ENCODE peak calls at places on chromosomes 4 and X, in nine cellular contexts. G is GM23248; Q is heart left ventricle; B is CD8-positive, alpha-beta T cell; X is upper lobe of right lung; E is SK-N-SH; P is CD8-positive, alpha-beta memory T cell; V is PC-9; W is right lobe of liver. S is an unnamed sample. For H3K36me3, the result is how much of the 10 kb centered on the place peaks cover.

GRCh38 chr4:88794952-88795351 is 97.3 kb upstream of the NAP1L5 start:
- DNase-seq in G (no peak), Q (no peak), B (no peak), X (no peak), E (no peak), P (no peak), V (no peak), W (no peak), S (no peak)

GRCh38 chr4:71293705-71294104 is 45.1 kb upstream of the SLC4A4 start:
- DNase-seq in G (peak), Q (no peak), B (no peak), X (no peak), E (no peak), P (no peak), V (no peak), W (no peak), S (no peak)

GRCh38 chr4:121656269-121656641 is 40.5 kb downstream of the ANXA5 start:
- DNase-seq in G (peak), Q (no peak), B (no peak), X (no peak), E (peak), P (no peak), V (no peak), W (no peak), S (peak)

GRCh38 chrX:72018277-72019112 is 107.8 kb downstream of the NHSL2 start:
- DNase-seq in G (peak), Q (peak), B (peak), X (peak), E (peak), P (peak), V (peak), W (peak), S (peak)

GRCh38 chr4:179415016-179415841 is 1973.0 kb upstream of the AGA start:
- DNase-seq in G (no peak), Q (no peak), B (no peak), X (no peak), E (no peak), P (no peak), V (no peak), W (no peak), S (no peak)

GRCh38 chr4:7777017-7777710 is 162.5 kb downstream of the AFAP1 start:
- DNase-seq in G (no peak), Q (no peak), B (no peak), X (peak), E (no peak), P (no peak), V (peak), W (peak), S (no peak)

GRCh38 chr4:6509587-6509986 is 37.2 kb upstream of the PPP2R2C start:
- DNase-seq in G (no peak), Q (no peak), B (peak), X (peak), E (no peak), P (no peak), V (peak), W (no peak), S (no peak)

GRCh38 chr4:15234101-15234500 is 193.7 kb upstream of the C1QTNF7 start:
- DNase-seq in G (peak), Q (no peak), B (no peak), X (no peak), E (no peak), P (no peak), V (no peak), W (no peak), S (no peak)

GRCh38 chrX:154411981-154412340 is 622 bp downstream of the TAFAZZIN start:
- DNase-seq in G (peak), Q (peak), B (peak), X (peak), E (peak), P (no peak), V (no peak), W (peak), S (peak)

GRCh38 chrX:43552166-43552565 is 103.9 kb upstream of the MAOA start:
- DNase-seq in G (no peak), Q (no peak), B (no peak), X (no peak), E (no peak), P (no peak), V (peak), W (no peak), S (no peak)

GRCh38 chr4:159292137-159292896 is 189.4 kb downstream of the RAPGEF2 start:
- DNase-seq in G (no peak), Q (no peak), B (no peak), X (no peak), E (no peak), P (no peak), V (no peak), W (no peak), S (no peak)

GRCh38 chr4:7787681-7788141 is 151.9 kb downstream of the AFAP1 start:
- DNase-seq in G (no peak), Q (no peak), B (no peak), X (no peak), E (no peak), P (no peak), V (peak), W (peak), S (no peak)

GRCh38 chrX:109537324-109537665 is 651 bp downstream of the NXT2 start:
- DNase-seq in G (peak), Q (no peak), B (no peak), X (peak), E (no peak), P (no peak), V (peak), W (no peak), S (no peak)

GRCh38 chr4:163048447-163048846 is 118.2 kb downstream of the NAF1 start:
- DNase-seq in G (peak), Q (no peak), B (no peak), X (no peak), E (peak), P (no peak), V (no peak), W (no peak), S (no peak)

GRCh38 chrX:147950352-147950751 is 30.8 kb upstream of the FMR1NB start:
- DNase-seq in G (no peak), Q (no peak), B (no peak), X (no peak), E (no peak), P (no peak), V (no peak), W (no peak), S (no peak)

GRCh38 chr4:108830509-108831244 is 67.8 kb upstream of the ETNPPL start:
- DNase-seq in G (peak), Q (no peak), B (no peak), X (peak), E (no peak), P (no peak), V (no peak), W (no peak), S (peak)

GRCh38 chr4:139553751-139554670 is 2.0 kb downstream of the SETD7 start:
- DNase-seq in G (peak), Q (no peak), B (no peak), X (no peak), E (no peak), P (no peak), V (no peak), W (no peak), S (no peak)
- H3K27ac ChIP-seq in G (peak), Q (peak), B (no peak), X (peak), E (peak), P (no peak), V (peak), W (peak), S (peak)

GRCh38 chrX:2828404-2829065 is at the start of gene GYG2:
- DNase-seq in G (peak), Q (no peak), B (peak), X (no peak), E (peak), P (no peak), V (no peak), W (peak), S (no peak)

GRCh38 chrX:2824886-2825285 is 3.8 kb upstream of the GYG2 start:
- DNase-seq in G (no peak), Q (no peak), B (no peak), X (no peak), E (no peak), P (no peak), V (no peak), W (no peak), S (no peak)

GRCh38 chrX:2831471-2832228 is 2.9 kb downstream of the GYG2 start:
- DNase-seq in G (no peak), Q (no peak), B (no peak), X (no peak), E (no peak), P (no peak), V (no peak), W (no peak), S (no peak)

GRCh38 chrX:2829066-2829430 is 318 bp downstream of the GYG2 start:
- DNase-seq in G (no peak), Q (no peak), B (peak), X (no peak), E (peak), P (no peak), V (no peak), W (no peak), S (no peak)

DNA sequence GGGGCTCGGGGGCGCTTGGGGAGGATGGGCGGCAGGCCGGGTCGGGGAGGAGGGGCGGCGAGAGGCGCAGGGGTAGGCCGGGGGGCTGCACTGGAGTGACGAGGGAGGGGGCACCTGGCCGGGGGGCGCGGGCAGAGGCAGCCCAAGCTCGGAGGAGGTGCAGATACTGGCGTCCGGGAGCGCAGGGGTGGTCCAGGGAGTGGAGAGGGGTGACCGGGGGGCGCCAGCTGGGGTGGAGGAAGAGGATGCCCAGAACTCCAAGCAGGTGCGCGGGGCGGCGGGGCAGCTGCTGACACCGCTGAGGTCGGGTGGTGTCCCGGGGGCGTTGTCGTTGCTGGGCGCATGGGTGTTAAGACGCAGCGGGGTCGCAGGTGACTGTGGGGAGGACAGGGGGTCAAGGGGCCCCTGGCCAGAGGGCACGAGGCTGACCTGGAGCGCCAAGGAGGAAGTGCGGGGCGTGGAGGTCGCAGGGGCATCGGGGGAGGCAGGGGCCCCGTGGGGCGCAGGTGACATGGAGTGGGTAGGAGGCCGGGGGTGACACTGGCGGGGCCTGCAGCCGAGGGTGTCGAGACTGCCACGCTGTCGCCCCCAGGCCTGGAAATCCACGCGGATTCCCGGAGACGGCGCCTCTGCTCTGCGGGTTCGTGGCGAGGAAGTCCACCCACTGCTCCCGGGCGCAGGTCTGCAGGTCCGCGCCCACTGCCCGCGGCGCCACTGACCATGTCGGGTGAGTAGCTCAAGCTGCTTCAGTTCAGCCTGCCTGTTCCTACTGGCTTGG is 928 bp downstream of the GYG2 start:
- DNase-seq in G (no peak), Q (no peak), B (peak), X (no peak), E (no peak), P (no peak), V (no peak), W (no peak), S (no peak)
- H3K4me3 ChIP-seq in G (no peak), Q (no peak), B (no peak), X (peak), E (peak), P (no peak), V (no peak), W (peak), S (no peak)

DNA sequence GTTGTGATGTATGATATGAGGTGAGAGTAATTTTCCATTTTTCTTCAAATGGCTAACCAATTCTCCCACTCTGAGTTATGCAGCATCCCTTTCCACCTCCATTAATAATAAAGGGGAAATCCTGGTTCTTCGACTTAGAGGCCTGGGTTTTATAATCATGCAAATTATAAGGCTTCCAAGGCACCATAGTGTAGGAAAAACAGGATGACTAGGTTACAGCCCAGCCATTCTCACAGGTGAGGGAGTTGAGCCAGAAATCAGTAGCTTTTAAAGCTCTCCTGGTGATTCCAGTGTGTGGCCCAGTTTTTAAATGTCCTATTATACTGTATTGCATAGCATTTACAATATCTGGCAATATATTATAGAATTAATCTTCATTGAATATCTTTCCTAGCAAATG is 203.1 kb downstream of the ARHGEF9 start:
- DNase-seq in G (no peak), Q (no peak), B (no peak), X (no peak), E (no peak), P (no peak), V (no peak), W (no peak), S (no peak)
- H3K36me3 ChIP-seq in G (under half), Q (under half), B (under half), X (under half), E (under half), P (under half), V (under half), W (under half), S (under half)

DNA sequence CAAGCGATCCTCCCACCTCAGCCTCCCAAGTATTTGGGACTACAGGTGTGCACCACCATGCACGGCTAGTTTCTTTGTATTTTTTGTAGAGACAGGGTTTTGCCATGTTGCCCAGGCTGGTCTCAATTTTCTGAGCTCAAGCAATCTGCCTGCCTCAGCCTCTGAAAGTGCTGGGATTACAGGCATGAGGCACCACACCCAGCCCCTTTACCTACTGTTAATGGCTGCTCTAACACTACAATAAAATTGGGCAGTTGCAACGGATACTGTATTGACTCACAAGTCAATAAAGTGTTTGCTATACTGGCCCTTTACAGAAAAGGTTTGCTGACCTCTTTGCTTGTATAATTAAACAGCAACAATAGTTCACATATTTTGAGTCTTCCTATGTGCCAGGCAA is 41.5 kb downstream of the TRIM2 start:
- DNase-seq in G (no peak), Q (no peak), B (no peak), X (no peak), E (no peak), P (no peak), V (no peak), W (no peak), S (no peak)
- H3K27ac ChIP-seq in G (no peak), Q (no peak), B (no peak), X (no peak), E (no peak), P (no peak), V (no peak), W (no peak), S (no peak)

GRCh38 chr4:107444-108429 is 16.6 kb upstream of the ZNF718 start:
- DNase-seq in G (no peak), Q (peak), B (no peak), X (no peak), E (peak), P (no peak), V (no peak), W (no peak), S (no peak)
- H3K4me3 ChIP-seq in G (no peak), Q (peak), B (no peak), X (no peak), E (no peak), P (no peak), V (no peak), W (no peak), S (peak)

S was measured in psoas muscle.